ENCODE peak calls at places on chromosomes 12 and 14, in seven cellular contexts. W is adipocyte, L is AG09319, N is neural crest cell, I is activated T-cell treated with anti-CD3 and anti-CD28 coated beads for 1 hour, E is fibroblast of pulmonary artery, Z is NCI-H1417. B is an unnamed sample.

GRCh38 chr14:73402579-73402978 is 55.8 kb downstream of the NUMB start:
- DNase-seq in L (no peak), E (no peak), W (no peak), N (no peak), Z (no peak), I (no peak), B (no peak)

GRCh38 chr12:51062631-51063397 is 14.7 kb downstream of the LETMD1 start:
- DNase-seq in N (no peak), Z (no peak), W (no peak), E (no peak), L (no peak), I (no peak), B (no peak)

GRCh38 chr14:92223027-92223426 is 99.9 kb upstream of the SLC24A4 start:
- DNase-seq in Z (no peak), L (no peak), E (no peak), I (no peak), N (no peak), W (no peak), B (peak)

GRCh38 chr12:58925111-58925732 is 4.9 kb upstream of the LRIG3 start:
- DNase-seq in L (no peak), E (peak), Z (no peak), N (no peak), I (no peak), W (no peak), B (no peak)

GRCh38 chr12:83065562-83065961 is 378.9 kb downstream of the TMTC2 start:
- DNase-seq in N (no peak), W (no peak), L (no peak), I (no peak), E (no peak), Z (no peak), B (no peak)

GRCh38 chr14:87529081-87529480 is 463.9 kb downstream of the GALC start:
- DNase-seq in Z (peak), E (no peak), L (no peak), I (no peak), W (no peak), N (no peak), B (no peak)

GRCh38 chr12:21026302-21026701 is 104.7 kb upstream of the SLCO1B1 start:
- DNase-seq in W (no peak), L (no peak), I (no peak), N (no peak), Z (peak), E (no peak), B (no peak)

GRCh38 chr12:27506645-27507189 is 17.3 kb upstream of the PPFIBP1 start:
- DNase-seq in E (no peak), N (no peak), Z (no peak), L (no peak), W (no peak), I (no peak), B (no peak)

GRCh38 chr12:64633940-64634337 is 23.6 kb downstream of the RASSF3 start:
- DNase-seq in N (no peak), L (no peak), Z (no peak), W (peak), E (peak), I (no peak), B (no peak)

GRCh38 chr12:50231346-50231745 is 52.0 kb downstream of the LIMA1 start:
- DNase-seq in W (no peak), L (no peak), I (no peak), E (no peak), N (no peak), Z (no peak), B (no peak)

GRCh38 chr12:34142430-34142829 is 120.1 kb downstream of the ALG10 start:
- DNase-seq in I (no peak), E (no peak), N (no peak), Z (no peak), W (no peak), L (no peak), B (no peak)

GRCh38 chr12:72209096-72209495 is 63.1 kb upstream of the TRHDE start:
- DNase-seq in I (no peak), L (no peak), Z (no peak), N (no peak), E (no peak), W (no peak), B (no peak)

GRCh38 chr12:129854591-129854990 is 49.2 kb downstream of the TMEM132D start:
- DNase-seq in I (no peak), Z (no peak), W (no peak), L (no peak), E (no peak), N (no peak), B (no peak)

GRCh38 chr12:90851800-90852718 is 102.9 kb downstream of the CCER1 start:
- DNase-seq in N (no peak), I (no peak), E (no peak), W (no peak), Z (peak), L (no peak), B (no peak)

GRCh38 chr12:19852100-19852855 is 413.0 kb downstream of the AEBP2 start:
- DNase-seq in W (peak), E (no peak), L (no peak), N (no peak), Z (no peak), I (no peak), B (no peak)

GRCh38 chr12:106633451-106633823 is 50.6 kb downstream of the RFX4 start:
- DNase-seq in W (no peak), Z (no peak), N (no peak), I (no peak), E (peak), L (no peak), B (no peak)

GRCh38 chr12:93377252-93377542 is 528 bp upstream of the NUDT4 start:
- DNase-seq in Z (no peak), W (no peak), N (no peak), L (no peak), I (no peak), E (no peak), B (no peak)

GRCh38 chr14:55556929-55557623 is 22.9 kb upstream of the KTN1 start:
- DNase-seq in N (no peak), L (peak), I (no peak), W (peak), E (peak), Z (peak), B (no peak)

GRCh38 chr14:89270439-89271227 is 146.4 kb downstream of the FOXN3 start:
- DNase-seq in N (no peak), W (no peak), E (no peak), L (no peak), I (no peak), Z (no peak), B (no peak)

GRCh38 chr12:48106574-48107251 is 834 bp upstream of the SENP1 start:
- DNase-seq in L (no peak), W (no peak), I (no peak), Z (no peak), E (no peak), N (no peak), B (no peak)